ENCODE peak calls at places on chromosomes 7 and 10, in four cellular contexts. B, O, I and N are unnamed samples.

GRCh38 chr10:32317795-32318194 is 29.2 kb downstream of the EPC1 start:
- DNase-seq in B (no peak), O (no peak), I (no peak), N (no peak)

GRCh38 chr10:28375399-28376354 is 72.8 kb upstream of the MPP7 start:
- DNase-seq in B (no peak), O (no peak), I (no peak), N (no peak)

GRCh38 chr7:45455662-45456061 is 118.5 kb upstream of the ADCY1 start:
- DNase-seq in B (no peak), O (no peak), I (no peak), N (no peak)

GRCh38 chr10:4514445-4515108 is 311.4 kb upstream of the AKR1E2 start:
- DNase-seq in B (no peak), O (no peak), I (no peak), N (no peak)

GRCh38 chr10:77413231-77413630 is 224.4 kb downstream of the KCNMA1 start:
- DNase-seq in B (no peak), O (no peak), I (no peak), N (no peak)

GRCh38 chr10:20492447-20492846 is 404.7 kb downstream of the NEBL start:
- DNase-seq in B (peak; percentile 62), O (no peak), I (no peak), N (no peak)

GRCh38 chr7:51471199-51472016 is 154.8 kb upstream of the COBL start:
- DNase-seq in B (peak; percentile 69), O (no peak), I (no peak), N (peak; percentile 62)

GRCh38 chr10:69657417-69657816 is 27.4 kb downstream of the FAM241B start:
- DNase-seq in B (no peak), O (no peak), I (no peak), N (no peak)

GRCh38 chr7:70384891-70385290 is 747.1 kb upstream of the GALNT17 start:
- DNase-seq in B (no peak), O (no peak), I (no peak), N (no peak)

GRCh38 chr10:76302491-76302890 is 871.1 kb downstream of the LRMDA start:
- DNase-seq in B (no peak), O (no peak), I (no peak), N (no peak)

GRCh38 chr7:76069238-76069638 is 21.3 kb downstream of the MDH2 start:
- DNase-seq in B (peak; percentile 46), O (peak; percentile 46), I (peak; percentile 66), N (peak; percentile 43)

GRCh38 chr7:95794917-95795515 is 22.7 kb downstream of the DYNC1I1 start:
- DNase-seq in B (peak; percentile 26), O (no peak), I (peak; percentile 39), N (no peak)

GRCh38 chr7:1103789-1104513 is 16.0 kb downstream of the GPER1 start:
- DNase-seq in B (no peak), O (no peak), I (no peak), N (no peak)

GRCh38 chr7:12212051-12212485 is 974 bp downstream of the TMEM106B start:
- DNase-seq in B (peak; percentile 16), O (no peak), I (peak; percentile 58), N (no peak)

GRCh38 chr7:45885264-45885882 is 2.9 kb upstream of the IGFBP1 start:
- DNase-seq in B (no peak), O (no peak), I (no peak), N (no peak)

GRCh38 chr10:77268721-77269120 is 368.9 kb downstream of the KCNMA1 start:
- DNase-seq in B (no peak), O (no peak), I (no peak), N (no peak)

GRCh38 chr7:15368653-15369052 is 193.2 kb downstream of the AGMO start:
- DNase-seq in B (no peak), O (no peak), I (no peak), N (no peak)

GRCh38 chr10:123795196-123795780 is 96.3 kb downstream of the CPXM2 start:
- DNase-seq in B (no peak), O (no peak), I (no peak), N (no peak)

GRCh38 chr10:42754155-42755027 is 28.2 kb upstream of the BMS1 start:
- DNase-seq in B (peak; percentile 72), O (no peak), I (no peak), N (peak; percentile 60)

GRCh38 chr10:19929466-19930140 is 113.4 kb downstream of the PLXDC2 start:
- DNase-seq in B (no peak), O (no peak), I (no peak), N (no peak)

GRCh38 chr10:80186364-80187012 is 18.8 kb downstream of the ANXA11 start:
- DNase-seq in B (no peak), O (no peak), I (no peak), N (no peak)

GRCh38 chr10:71348850-71349249 is 29.8 kb downstream of the SLC29A3 start:
- DNase-seq in B (no peak), O (no peak), I (no peak), N (no peak)

GRCh38 chr7:102432476-102433318 is 678 bp upstream of the ORAI2 start:
- DNase-seq in B (no peak), O (no peak), I (no peak), N (no peak)

GRCh38 chr10:110664483-110665420 is 20.6 kb downstream of the RBM20 start:
- DNase-seq in B (no peak), O (no peak), I (peak; percentile 90), N (no peak)

GRCh38 chr10:132551093-132551807 is 13.7 kb downstream of the INPP5A start:
- DNase-seq in B (peak; percentile 23), O (no peak), I (no peak), N (no peak)

GRCh38 chr7:24879281-24879680 is 100.7 kb downstream of the OSBPL3 start:
- DNase-seq in B (no peak), O (no peak), I (peak; percentile 24), N (no peak)

GRCh38 chr10:102710604-102711003 is 3.6 kb downstream of the ARL3 start:
- DNase-seq in B (no peak), O (no peak), I (no peak), N (no peak)

GRCh38 chr7:135248546-135248945 is 14.9 kb downstream of the STRA8 start:
- DNase-seq in B (no peak), O (no peak), I (no peak), N (no peak)

GRCh38 chr10:116679351-116679750 is 58.6 kb downstream of the PNLIPRP2 start:
- DNase-seq in B (no peak), O (no peak), I (no peak), N (no peak)

GRCh38 chr7:82697897-82698296 is 254.3 kb upstream of the CACNA2D1 start:
- DNase-seq in B (no peak), O (no peak), I (no peak), N (no peak)

GRCh38 chr10:30671011-30671616 is 41.6 kb upstream of the LYZL2 start:
- DNase-seq in B (peak; percentile 55), O (peak; percentile 19), I (peak; percentile 79), N (peak; percentile 24)

GRCh38 chr7:18508441-18509427 is 13.2 kb downstream of the HDAC9 start:
- DNase-seq in B (no peak), O (no peak), I (peak; percentile 4), N (no peak)
- TF ChIP-seq TEAD4 in B (peak; percentile 96), O (no peak), I (no peak), N (no peak)

DNA sequence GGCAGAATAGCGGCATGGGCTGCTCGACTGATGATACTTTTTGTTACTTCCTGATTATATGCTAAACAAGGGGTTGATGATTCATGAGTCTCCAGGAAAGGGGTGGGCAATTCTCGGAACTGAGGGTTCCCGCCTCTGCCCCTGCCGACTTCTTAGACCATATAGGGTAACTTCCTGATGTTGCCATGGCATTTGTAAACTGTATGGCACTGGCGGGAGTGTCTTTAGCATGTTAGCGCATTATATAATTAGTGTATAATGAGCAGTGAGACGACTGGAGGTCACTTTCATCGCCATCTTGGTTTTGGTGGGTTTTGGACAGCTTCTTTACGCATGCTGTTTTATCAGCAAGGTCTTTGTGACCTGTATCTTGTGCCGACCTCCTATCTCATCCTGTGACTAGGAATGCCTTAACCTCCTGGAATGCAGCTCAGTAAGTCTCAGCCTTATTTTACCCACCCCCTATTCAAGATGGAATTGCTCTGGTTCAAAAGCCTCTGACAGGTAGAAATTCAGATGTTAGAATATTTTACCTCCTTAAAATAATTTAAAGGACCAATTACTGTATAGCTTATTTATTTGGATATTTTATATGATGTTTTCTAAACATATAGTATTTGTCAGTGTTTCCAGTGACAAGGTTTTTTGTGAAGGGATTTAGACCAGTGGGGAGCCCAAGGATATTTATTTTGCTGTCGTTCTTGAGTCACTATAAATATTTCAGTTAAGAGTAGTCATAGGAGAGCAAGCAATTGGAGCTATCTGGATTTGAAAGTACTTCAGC is 90.1 kb upstream of the PIK3CG start:
- DNase-seq in B (no peak), O (no peak), I (peak; percentile 100), N (no peak)
- TF ChIP-seq TEAD4 in B (no peak), O (peak; percentile 58), I (no peak), N (no peak)

GRCh38 chr10:114261116-114261515 is 22.1 kb downstream of the VWA2 start:
- DNase-seq in B (no peak), O (no peak), I (no peak), N (no peak)
- TF ChIP-seq TEAD4 in B (no peak), O (no peak), I (no peak), N (no peak)

DNA sequence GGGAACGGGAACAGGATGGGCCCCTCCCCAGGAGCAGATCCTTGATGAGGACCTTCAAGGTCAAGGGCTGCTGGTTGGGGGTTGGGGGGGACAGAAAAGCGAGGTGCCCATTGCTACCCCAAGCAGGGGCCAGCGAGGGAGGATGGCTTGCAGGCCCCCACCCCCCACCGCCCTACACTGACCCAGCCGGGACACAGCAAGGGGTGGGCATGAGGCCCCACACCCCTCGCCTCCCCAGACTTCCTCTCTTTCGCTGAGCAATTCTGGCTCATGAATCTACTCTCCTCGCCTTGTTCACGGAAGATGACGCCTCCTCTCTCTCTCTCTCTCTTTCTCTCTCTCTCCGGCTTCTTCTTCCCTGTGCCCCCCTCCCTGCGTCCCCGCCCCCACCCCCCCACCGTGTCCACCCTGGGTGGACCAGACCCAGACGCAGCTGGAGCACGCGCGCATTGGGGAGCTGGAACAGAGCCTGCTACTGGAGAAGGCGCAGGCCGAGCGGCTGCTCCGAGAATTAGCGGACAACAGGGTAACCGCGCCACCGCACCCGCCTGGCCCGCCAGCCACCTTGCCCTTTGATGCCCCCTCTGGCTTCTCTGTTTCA is 81.1 kb upstream of the GTF2IRD1 start:
- DNase-seq in B (no peak), O (no peak), I (no peak), N (peak; percentile 48)
- TF ChIP-seq TEAD4 in B (no peak), O (no peak), I (no peak), N (no peak)

GRCh38 chr10:58180633-58181032 is 87.1 kb downstream of the IPMK start:
- DNase-seq in B (no peak), O (no peak), I (peak; percentile 9), N (no peak)
- TF ChIP-seq TEAD4 in B (no peak), O (no peak), I (no peak), N (no peak)

DNA sequence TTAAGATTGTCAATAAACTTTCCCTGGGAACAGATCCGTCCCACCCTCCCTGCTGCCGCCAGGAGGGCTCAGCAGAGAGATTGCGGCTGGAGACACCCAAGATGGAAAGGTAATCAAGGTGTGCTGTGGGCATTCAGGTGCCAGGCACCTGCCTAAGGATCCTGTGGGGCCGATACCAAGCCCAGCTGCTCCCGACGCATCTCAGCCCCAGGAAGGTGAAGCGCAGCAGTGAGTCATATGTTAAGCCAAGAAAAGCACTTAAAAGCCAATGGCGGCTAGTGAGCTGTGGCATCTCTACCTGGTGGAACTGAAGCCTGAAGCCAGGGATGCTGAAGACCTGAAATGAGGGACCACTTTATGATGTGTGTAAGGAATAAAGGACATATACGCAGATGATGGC is 6.1 kb downstream of the WDR86 start:
- DNase-seq in B (no peak), O (no peak), I (peak; percentile 58), N (no peak)
- TF ChIP-seq TEAD4 in B (no peak), O (no peak), I (no peak), N (no peak)